ENCODE peak calls at places on chromosomes 7 and 10, in eight cellular contexts. L is testis; R is heart right ventricle; T is thyroid gland; Y is LNCaP clone FGC; X is dorsolateral prefrontal cortex; W is CD8-positive, alpha-beta memory T cell; G is BE2C. A is an unnamed sample.
A peak's percentile ranks its signal among the peaks of the same experiment; 100 is the strongest.

GRCh38 chr10:35463105-35463867 is 127.0 kb downstream of the CCNY start:
- DNase-seq in X (no peak), T (no peak), Y (no peak), R (no peak), W (no peak), G (no peak), L (no peak), A (peak; percentile 40)

GRCh38 chr7:158705234-158705890 is 758 bp upstream of the NCAPG2 start:
- DNase-seq in R (no peak), W (no peak), Y (no peak), X (no peak), L (no peak), T (no peak), G (no peak), A (no peak)

GRCh38 chr7:25382869-25383268 is 154.6 kb upstream of the NPVF start:
- DNase-seq in L (no peak), R (no peak), W (no peak), X (no peak), T (no peak), G (no peak), Y (peak; percentile 67), A (no peak)

GRCh38 chr7:74379938-74380337 is 73.8 kb upstream of the GTF2IRD1 start:
- DNase-seq in L (no peak), Y (peak; percentile 85), G (no peak), R (peak; percentile 35), X (peak; percentile 79), W (no peak), T (no peak), A (no peak)

GRCh38 chr10:96995851-96996250 is 163.8 kb downstream of the LCOR start:
- DNase-seq in W (no peak), R (no peak), G (no peak), Y (peak; percentile 80), T (peak; percentile 14), L (no peak), X (no peak), A (no peak)

GRCh38 chr10:62577666-62578291 is 203.6 kb downstream of the ZNF365 start:
- DNase-seq in Y (no peak), R (no peak), G (no peak), L (no peak), X (no peak), W (no peak), T (no peak), A (no peak)

GRCh38 chr10:86962981-86963310 is 4.5 kb downstream of the SNCG start:
- DNase-seq in W (no peak), L (peak; percentile 5), R (no peak), T (no peak), X (no peak), G (no peak), Y (no peak), A (no peak)

GRCh38 chr7:28986723-28987122 is 28.6 kb upstream of the TRIL start:
- DNase-seq in R (no peak), T (no peak), W (no peak), Y (no peak), X (no peak), L (no peak), G (no peak), A (no peak)

GRCh38 chr10:24469993-24470392 is 253.7 kb downstream of the ARHGAP21 start:
- DNase-seq in Y (peak; percentile 98), T (no peak), R (no peak), G (no peak), W (no peak), X (no peak), L (no peak), A (no peak)

GRCh38 chr10:119655566-119656001 is 4.4 kb downstream of the BAG3 start:
- DNase-seq in R (peak; percentile 55), G (peak; percentile 73), X (no peak), L (peak; percentile 49), Y (no peak), W (no peak), T (no peak), A (peak; percentile 74)

GRCh38 chr10:102802920-102803534 is 34.2 kb downstream of the CYP17A1 start:
- DNase-seq in L (no peak), Y (no peak), X (no peak), R (peak; percentile 61), G (no peak), T (no peak), W (no peak), A (no peak)

GRCh38 chr7:121202834-121203233 is 126.0 kb upstream of the WNT16 start:
- DNase-seq in X (no peak), T (no peak), W (no peak), L (no peak), R (no peak), Y (no peak), G (no peak), A (no peak)

GRCh38 chr7:28973591-28973990 is 15.5 kb upstream of the TRIL start:
- DNase-seq in T (no peak), G (no peak), L (no peak), X (no peak), Y (no peak), W (no peak), R (no peak), A (no peak)

GRCh38 chr7:2003451-2003930 is 229.3 kb downstream of the MAD1L1 start:
- DNase-seq in T (peak; percentile 0), R (no peak), L (no peak), W (peak; percentile 28), G (no peak), X (no peak), Y (no peak), A (no peak)

GRCh38 chr10:12975266-12975665 is 26.2 kb downstream of the CCDC3 start:
- DNase-seq in Y (no peak), R (no peak), X (no peak), T (peak; percentile 8), L (no peak), G (no peak), W (no peak), A (peak; percentile 9)

GRCh38 chr7:140423501-140423900 is 19.6 kb downstream of the RAB19 start:
- DNase-seq in R (no peak), X (no peak), W (no peak), T (no peak), G (no peak), L (no peak), Y (no peak), A (no peak)

GRCh38 chr7:101702362-101702850 is 73.3 kb upstream of the MYL10 start:
- DNase-seq in T (no peak), L (no peak), G (no peak), X (no peak), Y (peak; percentile 62), W (no peak), R (no peak), A (no peak)

GRCh38 chr10:70481105-70481504 is 2.5 kb downstream of the PALD1 start:
- DNase-seq in X (peak; percentile 46), R (no peak), W (no peak), T (no peak), G (no peak), L (no peak), Y (no peak), A (no peak)
- H3K4me3 ChIP-seq in X (peak overlapping the region; percentile 57), R (no peak overlapping the region), W (no peak overlapping the region), T (no peak overlapping the region), G (no peak overlapping the region), L (no peak overlapping the region), Y (no peak overlapping the region), A (no peak overlapping the region)

DNA sequence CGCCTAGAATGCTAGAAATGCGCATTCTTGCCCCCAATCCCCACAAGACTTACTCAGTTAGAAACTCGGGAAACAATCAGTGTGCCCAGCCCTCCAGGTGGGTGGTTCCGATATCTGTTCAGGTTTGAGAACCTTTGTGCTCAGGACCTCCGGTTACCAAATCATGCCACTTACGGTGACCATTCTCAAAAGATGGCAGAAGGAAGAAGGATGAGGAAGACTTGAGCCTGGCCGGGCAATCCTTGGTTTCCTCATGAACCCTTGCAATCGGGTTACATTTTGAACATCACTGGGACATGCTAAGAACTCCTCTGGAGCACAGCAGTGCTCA is 52.1 kb downstream of the RBM17 start:
- DNase-seq in R (no peak), Y (no peak), X (no peak), L (no peak), G (no peak), T (no peak), W (no peak), A (no peak)
- H3K4me3 ChIP-seq in R (no peak overlapping the region), Y (no peak overlapping the region), X (no peak overlapping the region), L (no peak overlapping the region), G (peak overlapping the region; percentile 14), T (no peak overlapping the region), W (peak overlapping the region; percentile 41), A (peak overlapping the region; percentile 5)

GRCh38 chr10:101018600-101019439 is 12.1 kb downstream of the PDZD7 start:
- DNase-seq in X (peak; percentile 60), R (peak; percentile 79), W (peak; percentile 79), T (peak; percentile 73), G (peak; percentile 93), L (peak; percentile 93), Y (no peak), A (no peak)
- H3K4me3 ChIP-seq in X (no peak overlapping the region), R (no peak overlapping the region), W (no peak overlapping the region), T (no peak overlapping the region), G (no peak overlapping the region), L (peak overlapping the region; percentile 4), Y (no peak overlapping the region), A (no peak overlapping the region)

GRCh38 chr7:150342119-150342405 is 633 bp upstream of the RARRES2 start:
- DNase-seq in X (no peak), W (no peak), L (no peak), G (no peak), Y (no peak), R (no peak), T (no peak), A (no peak)

GRCh38 chr7:150341263-150342118 is at the start of gene RARRES2:
- DNase-seq in L (peak; percentile 62), Y (no peak), G (no peak), X (no peak), W (no peak), R (peak; percentile 43), T (peak; percentile 31), A (no peak)

GRCh38 chr7:150340024-150340749 is 1.2 kb downstream of the RARRES2 start:
- DNase-seq in X (no peak), G (no peak), T (peak; percentile 63), Y (no peak), R (peak; percentile 42), W (no peak), L (peak; percentile 76), A (no peak)

GRCh38 chr7:150339369-150339768 is 2.1 kb downstream of the RARRES2 start:
- DNase-seq in T (no peak), Y (no peak), X (no peak), L (no peak), R (no peak), G (no peak), W (no peak), A (no peak)

GRCh38 chr7:150340875-150341262 is 560 bp downstream of the RARRES2 start:
- DNase-seq in Y (no peak), R (no peak), G (no peak), L (no peak), W (no peak), X (no peak), T (no peak), A (no peak)
- H3K4me3 ChIP-seq in Y (no peak overlapping the region), R (no peak overlapping the region), G (no peak overlapping the region), L (peak overlapping the region; percentile 68), W (no peak overlapping the region), X (peak overlapping the region; percentile 36), T (no peak overlapping the region), A (no peak overlapping the region)

GRCh38 chr7:151371266-151371665 is 29.7 kb downstream of the NUB1 start:
- DNase-seq in X (no peak), R (no peak), T (no peak), W (no peak), L (no peak), G (no peak), Y (no peak), A (no peak)
- H3K4me3 ChIP-seq in X (no peak overlapping the region), R (no peak overlapping the region), T (no peak overlapping the region), W (no peak overlapping the region), L (no peak overlapping the region), G (no peak overlapping the region), Y (no peak overlapping the region), A (no peak overlapping the region)